ENCODE peak calls at places on chromosome 16, in five cellular contexts. F is mammary epithelial cell, K is prostate gland, O is ascending aorta, M is HL-60. U is an unnamed sample.

GRCh38 chr16:1708083-1708767 is 2.2 kb downstream of the MAPK8IP3 start:
- DNase-seq in F (no peak), K (no peak), O (no peak), M (no peak), U (no peak)

GRCh38 chr16:56493131-56493530 is 26.7 kb downstream of the BBS2 start:
- DNase-seq in F (no peak), K (no peak), O (no peak), M (no peak), U (no peak)

GRCh38 chr16:11621920-11622651 is 35.4 kb upstream of the LITAF start:
- DNase-seq in F (no peak), K (no peak), O (no peak), M (no peak), U (no peak)

GRCh38 chr16:54511181-54511731 is 224.7 kb upstream of the IRX3 start:
- DNase-seq in F (no peak), K (no peak), O (no peak), M (no peak), U (no peak)

GRCh38 chr16:71552698-71553503 is 24.0 kb downstream of the TAT start:
- DNase-seq in F (peak; percentile 5), K (no peak), O (no peak), M (no peak), U (no peak)

GRCh38 chr16:49766280-49766679 is 89.6 kb downstream of the ZNF423 start:
- DNase-seq in F (no peak), K (no peak), O (no peak), M (no peak), U (no peak)

GRCh38 chr16:50866806-50867205 is 124.9 kb downstream of the CYLD start:
- DNase-seq in F (peak; percentile 14), K (no peak), O (no peak), M (no peak), U (no peak)

GRCh38 chr16:6020162-6020980 is 922.8 kb upstream of the EEF2KMT start:
- DNase-seq in F (no peak), K (no peak), O (no peak), M (no peak), U (no peak)

GRCh38 chr16:66551788-66552287 is 538 bp upstream of the CKLF start:
- DNase-seq in F (no peak), K (no peak), O (no peak), M (no peak), U (no peak)

GRCh38 chr16:31377210-31377903 is 15.8 kb upstream of the ITGAD start:
- DNase-seq in F (no peak), K (no peak), O (no peak), M (no peak), U (peak; percentile 48)

GRCh38 chr16:70553175-70553574 is 29.6 kb downstream of the SF3B3 start:
- DNase-seq in F (peak; percentile 60), K (no peak), O (no peak), M (no peak), U (no peak)

GRCh38 chr16:3656491-3657468 is 2.3 kb downstream of the DNASE1 start:
- DNase-seq in F (no peak), K (no peak), O (no peak), M (no peak), U (peak; percentile 79)

GRCh38 chr16:21590287-21590686 is 9.1 kb upstream of the METTL9 start:
- DNase-seq in F (no peak), K (no peak), O (no peak), M (peak; percentile 57), U (no peak)

GRCh38 chr16:29844575-29845331 is 18.3 kb downstream of the CDIPT start:
- DNase-seq in F (no peak), K (no peak), O (no peak), M (no peak), U (no peak)

GRCh38 chr16:26111900-26112299 is 420.1 kb downstream of the HS3ST4 start:
- DNase-seq in F (no peak), K (no peak), O (no peak), M (no peak), U (no peak)

GRCh38 chr16:85735225-85735722 is 15.6 kb downstream of the C16orf74 start:
- DNase-seq in F (no peak), K (no peak), O (no peak), M (peak; percentile 30), U (no peak)

GRCh38 chr16:20898938-20899502 is 1.1 kb downstream of the DCUN1D3 start:
- DNase-seq in F (peak; percentile 60), K (no peak), O (no peak), M (no peak), U (no peak)

GRCh38 chr16:86942469-86943175 is 364.3 kb downstream of the FOXL1 start:
- DNase-seq in F (no peak), K (no peak), O (no peak), M (no peak), U (no peak)
- H3K27ac ChIP-seq in F (no peak overlapping the region), K (no peak overlapping the region), O (peak overlapping the region; percentile 71), M (no peak overlapping the region), U (no peak overlapping the region)

DNA sequence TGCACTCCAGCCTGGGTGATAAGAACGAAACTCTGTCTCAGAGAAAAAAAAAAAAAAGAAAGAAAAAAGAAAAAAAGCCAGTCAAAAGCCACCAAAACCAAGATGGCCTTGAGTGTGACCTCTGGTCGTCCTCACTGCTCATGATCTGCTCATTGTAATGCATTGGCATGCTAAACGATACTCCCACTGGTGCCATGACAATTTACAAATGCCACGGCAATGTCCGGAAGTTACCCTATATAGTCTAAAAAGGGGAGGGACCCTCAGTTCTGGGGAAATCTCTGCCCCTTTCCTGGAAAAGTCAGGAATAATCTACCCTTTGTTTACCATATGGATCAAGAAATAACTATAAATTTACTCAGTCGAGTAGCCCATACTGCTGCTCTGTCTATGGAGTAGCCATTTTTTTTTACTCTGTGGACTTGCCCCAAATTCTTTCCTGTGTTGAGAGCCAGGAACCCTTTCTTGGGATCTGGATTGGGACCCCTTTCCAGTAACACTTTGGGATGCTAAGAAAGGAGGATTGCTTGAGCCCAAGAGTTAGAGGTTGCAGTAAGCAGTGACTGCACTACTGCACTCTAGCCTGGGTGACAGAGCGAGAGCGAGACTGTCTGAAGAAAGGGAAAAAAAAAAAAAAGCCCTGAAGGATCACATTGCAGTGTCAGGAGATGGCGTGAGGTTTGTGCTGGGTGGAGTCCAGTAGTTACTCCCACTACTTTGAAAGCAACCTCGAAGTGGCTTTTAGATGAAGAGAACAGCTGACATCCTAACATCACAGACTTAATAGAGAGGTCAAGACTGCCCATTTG is 3.7 kb upstream of the TMEM231 start:
- DNase-seq in F (peak; percentile 28), K (no peak), O (no peak), M (no peak), U (no peak)
- H3K27ac ChIP-seq in F (no peak overlapping the region), K (no peak overlapping the region), O (no peak overlapping the region), M (no peak overlapping the region), U (no peak overlapping the region)

GRCh38 chr16:52869243-52869642 is 183.5 kb downstream of the CHD9NB start:
- DNase-seq in F (no peak), K (no peak), O (no peak), M (no peak), U (no peak)

GRCh38 chr16:52871481-52871880 is 181.2 kb downstream of the CHD9NB start:
- DNase-seq in F (no peak), K (no peak), O (no peak), M (no peak), U (no peak)

GRCh38 chr16:52872706-52873105 is 180.0 kb downstream of the CHD9NB start:
- DNase-seq in F (no peak), K (no peak), O (no peak), M (no peak), U (no peak)

DNA sequence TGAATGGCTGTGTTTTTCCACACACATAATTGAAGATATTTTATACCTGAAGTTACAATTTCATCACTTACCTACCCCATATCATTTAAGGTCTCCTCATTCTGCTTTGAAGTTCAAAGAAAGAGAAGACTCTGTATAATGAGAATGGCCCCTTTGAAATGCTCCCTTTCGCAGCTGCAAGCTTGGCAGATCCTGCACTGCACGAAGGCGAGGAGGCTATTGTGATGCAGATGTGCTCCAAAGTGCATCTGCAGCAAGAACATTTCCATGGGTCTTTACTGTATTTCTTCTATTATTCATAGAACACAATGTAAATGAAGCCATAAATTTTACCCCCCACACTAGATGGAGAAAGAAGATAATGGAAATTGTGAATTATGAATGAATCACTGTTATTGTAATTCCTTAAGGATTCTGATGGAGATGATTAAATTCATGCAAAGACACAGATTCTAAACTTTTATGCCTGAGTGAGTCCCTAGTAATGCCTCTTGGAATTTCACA is 178.6 kb downstream of the CHD9NB start:
- DNase-seq in F (no peak), K (no peak), O (no peak), M (no peak), U (no peak)
- H3K27ac ChIP-seq in F (no peak overlapping the region), K (no peak overlapping the region), O (no peak overlapping the region), M (no peak overlapping the region), U (no peak overlapping the region)

GRCh38 chr16:13793788-13794461 is 126.0 kb upstream of the ERCC4 start:
- DNase-seq in F (no peak), K (no peak), O (no peak), M (no peak), U (no peak)

GRCh38 chr16:13797718-13798117 is 122.2 kb upstream of the ERCC4 start:
- DNase-seq in F (no peak), K (no peak), O (no peak), M (no peak), U (no peak)

GRCh38 chr16:13791095-13791494 is 128.9 kb upstream of the ERCC4 start:
- DNase-seq in F (no peak), K (no peak), O (no peak), M (no peak), U (no peak)

GRCh38 chr16:13798211-13798610 is 121.7 kb upstream of the ERCC4 start:
- DNase-seq in F (no peak), K (no peak), O (no peak), M (no peak), U (no peak)

DNA sequence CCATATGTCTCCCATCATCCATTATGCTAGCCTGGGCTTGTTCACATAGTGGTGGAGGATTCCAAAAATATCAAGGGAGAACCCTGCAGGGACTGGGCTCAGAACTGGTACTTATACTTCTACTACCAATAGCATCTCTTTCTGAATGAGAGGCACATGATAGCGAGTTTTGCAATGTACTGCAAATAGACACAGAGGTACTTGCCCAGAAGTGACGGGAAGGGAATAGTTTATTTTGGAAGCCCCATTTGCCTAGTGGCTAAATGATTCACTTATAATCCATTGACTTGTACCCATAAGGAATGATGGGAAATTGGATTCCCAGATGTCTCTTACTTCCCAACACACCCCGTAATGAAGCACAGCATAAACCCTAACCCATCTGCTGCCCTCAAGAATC is 124.8 kb upstream of the ERCC4 start:
- DNase-seq in F (no peak), K (no peak), O (no peak), M (no peak), U (no peak)
- H3K27ac ChIP-seq in F (no peak overlapping the region), K (no peak overlapping the region), O (peak overlapping the region; percentile 77), M (no peak overlapping the region), U (no peak overlapping the region)

GRCh38 chr16:89965447-89966225 is 17.1 kb downstream of the DEF8 start:
- DNase-seq in F (no peak), K (no peak), O (no peak), M (no peak), U (no peak)

GRCh38 chr16:89964201-89964600 is 15.6 kb downstream of the DEF8 start:
- DNase-seq in F (no peak), K (no peak), O (no peak), M (no peak), U (no peak)

GRCh38 chr16:89961920-89962319 is 13.4 kb downstream of the DEF8 start:
- DNase-seq in F (no peak), K (no peak), O (no peak), M (no peak), U (no peak)

GRCh38 chr16:89960966-89961365 is 12.4 kb downstream of the DEF8 start:
- DNase-seq in F (no peak), K (no peak), O (no peak), M (no peak), U (peak; percentile 68)

GRCh38 chr16:89962754-89963498 is 14.4 kb downstream of the DEF8 start:
- DNase-seq in F (no peak), K (no peak), O (no peak), M (no peak), U (no peak)
- H3K27ac ChIP-seq in F (no peak overlapping the region), K (no peak overlapping the region), O (no peak overlapping the region), M (no peak overlapping the region), U (no peak overlapping the region)

U was measured in body of pancreas.